ENCODE peak calls at places on chromosomes 12 and 14, in five cellular contexts. C, D, J, L and Q are unnamed samples.

GRCh38 chr12:23813206-23813605 is 136.3 kb downstream of the SOX5 start:
- DNase-seq in J (no peak), D (no peak), C (no peak), L (no peak), Q (no peak)

GRCh38 chr12:69653703-69654102 is 43.0 kb upstream of the LRRC10 start:
- DNase-seq in D (no peak), L (no peak), J (no peak), C (no peak), Q (no peak)

GRCh38 chr12:31259136-31259881 is 66.6 kb downstream of the SINHCAF start:
- DNase-seq in J (no peak), D (no peak), C (no peak), L (no peak), Q (no peak)

GRCh38 chr14:24903337-24903736 is 146.6 kb downstream of the STXBP6 start:
- DNase-seq in C (no peak), J (peak), D (no peak), L (no peak), Q (no peak)

GRCh38 chr12:54701940-54702592 is 53.9 kb upstream of the DCD start:
- DNase-seq in L (no peak), C (no peak), D (no peak), J (peak), Q (no peak)

GRCh38 chr14:67918838-67919237 is 99.3 kb downstream of the RAD51B start:
- DNase-seq in J (no peak), L (no peak), D (no peak), C (no peak), Q (no peak)

GRCh38 chr12:64893961-64894360 is 69.5 kb downstream of the TBC1D30 start:
- DNase-seq in J (no peak), C (no peak), D (no peak), L (no peak), Q (peak)

GRCh38 chr14:96592591-96593388 is 90.6 kb downstream of the PAPOLA start:
- DNase-seq in D (peak), L (no peak), J (no peak), C (peak), Q (no peak)

GRCh38 chr14:75295061-75295461 is 16.4 kb downstream of the FOS start:
- DNase-seq in D (no peak), C (no peak), J (no peak), L (peak), Q (no peak)

GRCh38 chr14:41350476-41350875 is 256.2 kb upstream of the LRFN5 start:
- DNase-seq in L (no peak), C (no peak), D (no peak), J (no peak), Q (no peak)

GRCh38 chr12:58288191-58288590 is 346.8 kb downstream of the ATP23 start:
- DNase-seq in D (no peak), L (no peak), C (no peak), J (no peak), Q (no peak)

GRCh38 chr12:4115570-4115969 is 158.0 kb upstream of the CCND2 start:
- DNase-seq in D (no peak), J (no peak), C (peak), L (peak), Q (no peak)

GRCh38 chr14:69316449-69317391 is 56.8 kb downstream of the GALNT16 start:
- DNase-seq in J (peak), C (no peak), D (no peak), L (peak), Q (peak)

GRCh38 chr14:29846339-29847129 is 81.1 kb downstream of the PRKD1 start:
- DNase-seq in C (no peak), J (no peak), L (no peak), D (no peak), Q (no peak)

GRCh38 chr14:104893435-104894207 is 28.6 kb downstream of the CEP170B start:
- DNase-seq in D (no peak), L (peak), C (peak), J (no peak), Q (no peak)

GRCh38 chr12:116647802-116648201 is 88.6 kb downstream of the MAP1LC3B2 start:
- DNase-seq in L (no peak), D (no peak), J (no peak), C (no peak), Q (no peak)

GRCh38 chr14:30443368-30444007 is 115.5 kb upstream of the G2E3 start:
- DNase-seq in C (no peak), J (peak), D (no peak), L (no peak), Q (no peak)

GRCh38 chr14:52848626-52849025 is 57.2 kb upstream of the GNPNAT1 start:
- DNase-seq in J (no peak), D (no peak), C (no peak), L (no peak), Q (no peak)

GRCh38 chr12:77625441-77625840 is 205.3 kb upstream of the NAV3 start:
- DNase-seq in L (no peak), D (no peak), C (no peak), J (peak), Q (peak)

GRCh38 chr14:98580131-98580678 is 691.8 kb downstream of the BCL11B start:
- DNase-seq in C (no peak), L (no peak), J (no peak), D (no peak), Q (no peak)

GRCh38 chr12:51132693-51133092 is 40.2 kb downstream of the TFCP2 start:
- DNase-seq in C (no peak), J (no peak), D (no peak), L (no peak), Q (no peak)

GRCh38 chr14:63598821-63599220 is 42.9 kb downstream of the WDR89 start:
- DNase-seq in L (no peak), D (no peak), J (no peak), C (no peak), Q (no peak)

GRCh38 chr14:65478596-65478995 is 66.1 kb downstream of the FUT8 start:
- DNase-seq in C (no peak), D (no peak), L (no peak), J (peak), Q (no peak)

GRCh38 chr12:106049105-106049504 is 89.6 kb downstream of the NUAK1 start:
- DNase-seq in D (no peak), C (no peak), J (no peak), L (no peak), Q (no peak)

GRCh38 chr12:51977320-51977753 is 25.8 kb downstream of the ACVR1B start:
- DNase-seq in C (no peak), J (no peak), L (no peak), D (no peak), Q (no peak)

GRCh38 chr14:95527392-95528002 is 7.4 kb upstream of the GLRX5 start:
- DNase-seq in L (no peak), D (peak), C (no peak), J (peak), Q (no peak)

GRCh38 chr12:78672033-78672432 is 192.5 kb upstream of the SYT1 start:
- DNase-seq in L (no peak), D (no peak), J (no peak), C (no peak), Q (no peak)

GRCh38 chr12:64722835-64723234 is 36.4 kb downstream of the GNS start:
- DNase-seq in C (no peak), J (no peak), D (no peak), L (no peak), Q (no peak)

GRCh38 chr12:110804406-110804805 is 42.4 kb upstream of the CCDC63 start:
- DNase-seq in J (no peak), L (no peak), D (no peak), C (no peak), Q (no peak)

GRCh38 chr14:105050551-105050897 is 14.7 kb downstream of the GPR132 start:
- DNase-seq in C (no peak), J (no peak), D (no peak), L (no peak), Q (peak)

GRCh38 chr12:99122959-99123358 is 477.9 kb downstream of the APAF1 start:
- DNase-seq in L (no peak), D (no peak), J (no peak), C (no peak), Q (no peak)